ENCODE peak calls at places on chromosomes 16 and 17, in seven cellular contexts. I is mammary epithelial cell, P is hepatocyte, Y is HCT116, M is endothelial cell of umbilical vein, E is K562, W is GM23338. K is an unnamed sample.

GRCh38 chr17:41394254-41395016 is 3.0 kb downstream of the KRT31 start:
- DNase-seq in I (peak; percentile 53), M (no peak), P (no peak), Y (no peak), E (no peak), W (no peak), K (no peak)

GRCh38 chr17:2230877-2231276 is 72.7 kb downstream of the SMG6 start:
- DNase-seq in Y (no peak), E (no peak), P (no peak), M (no peak), W (no peak), I (no peak), K (no peak)

GRCh38 chr17:66098040-66098439 is 93.9 kb downstream of the CEP112 start:
- DNase-seq in Y (no peak), P (no peak), I (no peak), E (no peak), M (no peak), W (no peak), K (no peak)

GRCh38 chr17:64694207-64694606 is 32.1 kb upstream of the SMURF2 start:
- DNase-seq in E (no peak), M (peak; percentile 95), I (peak; percentile 71), W (no peak), Y (peak; percentile 99), P (no peak), K (no peak)

GRCh38 chr16:30369091-30369937 is 980 bp downstream of the TBC1D10B start:
- DNase-seq in Y (no peak), I (peak; percentile 5), W (peak; percentile 29), E (no peak), P (peak; percentile 39), M (peak; percentile 31), K (no peak)

GRCh38 chr17:74245145-74245817 is 28.8 kb upstream of the DNAI2 start:
- DNase-seq in M (no peak), I (no peak), Y (no peak), W (peak; percentile 84), P (no peak), E (no peak), K (no peak)

GRCh38 chr16:50879873-50880695 is 138.2 kb downstream of the CYLD start:
- DNase-seq in M (no peak), W (peak; percentile 77), Y (no peak), I (peak; percentile 23), P (peak; percentile 57), E (no peak), K (no peak)

GRCh38 chr17:50133028-50133768 is 3.2 kb upstream of the SAMD14 start:
- DNase-seq in I (no peak), P (peak; percentile 52), E (no peak), M (no peak), Y (no peak), W (peak; percentile 53), K (no peak)

GRCh38 chr16:71628810-71629209 is 2.8 kb downstream of the MARVELD3 start:
- DNase-seq in E (no peak), M (peak; percentile 54), Y (no peak), P (peak; percentile 44), I (peak; percentile 40), W (no peak), K (peak; percentile 10)

GRCh38 chr16:81937305-81938038 is 73.8 kb downstream of the SDR42E1 start:
- DNase-seq in I (no peak), E (no peak), Y (no peak), P (no peak), M (no peak), W (no peak), K (no peak)

GRCh38 chr17:71821512-71821911 is 299.3 kb upstream of the SOX9 start:
- DNase-seq in M (no peak), I (no peak), Y (no peak), E (no peak), P (no peak), W (no peak), K (no peak)

GRCh38 chr17:83064021-83064731 is 15.2 kb upstream of the METRNL start:
- DNase-seq in Y (no peak), P (no peak), E (no peak), M (no peak), I (no peak), W (no peak), K (no peak)

GRCh38 chr17:565506-565905 is 149.1 kb downstream of the VPS53 start:
- DNase-seq in W (peak; percentile 58), E (no peak), M (no peak), P (no peak), Y (no peak), I (no peak), K (no peak)

GRCh38 chr17:47172698-47173565 is 16.2 kb downstream of the CDC27 start:
- DNase-seq in E (no peak), M (no peak), W (no peak), Y (no peak), P (no peak), I (no peak), K (no peak)

GRCh38 chr16:89467382-89467781 is 23.0 kb downstream of the ANKRD11 start:
- DNase-seq in Y (no peak), W (no peak), M (no peak), E (no peak), P (no peak), I (no peak), K (no peak)

GRCh38 chr17:33647976-33648375 is 354.9 kb upstream of the ASIC2 start:
- DNase-seq in M (no peak), I (peak; percentile 2), W (peak; percentile 67), Y (no peak), P (peak; percentile 71), E (peak; percentile 36), K (no peak)

GRCh38 chr16:383326-384020 is 1.7 kb upstream of the PGAP6 start:
- DNase-seq in P (peak; percentile 82), E (no peak), W (peak; percentile 90), Y (peak; percentile 59), I (peak; percentile 72), M (peak; percentile 31), K (no peak)

GRCh38 chr16:4947722-4948503 is 10.2 kb upstream of the SEC14L5 start:
- DNase-seq in P (peak; percentile 81), Y (no peak), I (no peak), W (peak; percentile 75), E (no peak), M (no peak), K (no peak)

GRCh38 chr16:57137566-57138273 is 45.3 kb downstream of the CPNE2 start:
- DNase-seq in Y (no peak), M (no peak), I (no peak), P (no peak), E (no peak), W (no peak), K (no peak)

GRCh38 chr16:4535627-4536108 is 2.9 kb downstream of the CDIP1 start:
- DNase-seq in E (no peak), I (no peak), P (no peak), Y (no peak), W (no peak), M (no peak), K (no peak)

GRCh38 chr17:8913879-8914278 is 46.4 kb upstream of the PIK3R6 start:
- DNase-seq in I (no peak), E (no peak), M (no peak), W (no peak), Y (no peak), P (no peak), K (no peak)

GRCh38 chr17:33962857-33963655 is 292.0 kb upstream of the CCL2 start:
- DNase-seq in M (no peak), I (no peak), Y (no peak), E (no peak), W (no peak), P (no peak), K (no peak)

GRCh38 chr17:4512156-4513112 is 13.8 kb downstream of the SPNS2 start:
- DNase-seq in M (no peak), W (no peak), Y (no peak), I (no peak), P (no peak), E (no peak), K (no peak)

GRCh38 chr17:68600123-68600880 is 865 bp downstream of the FAM20A start:
- DNase-seq in M (no peak), I (peak; percentile 27), E (no peak), W (peak; percentile 84), Y (no peak), P (peak; percentile 77), K (no peak)
- TF ChIP-seq EZH2 in M (peak; percentile 99), I (no peak), E (no peak), W (peak; percentile 23), Y (no peak), P (no peak), K (peak; percentile 33)

GRCh38 chr17:79152636-79153035 is 78.0 kb downstream of the ENGASE start:
- DNase-seq in E (no peak), M (no peak), Y (no peak), P (no peak), W (no peak), I (no peak), K (no peak)
- TF ChIP-seq EZH2 in E (no peak), M (no peak), Y (no peak), P (no peak), W (no peak), I (no peak), K (no peak)

GRCh38 chr16:66427451-66427860 is 361 bp downstream of the BEAN1 start:
- DNase-seq in W (peak; percentile 59), E (no peak), M (no peak), P (no peak), Y (no peak), I (no peak), K (no peak)

GRCh38 chr16:66427871-66428681 is 981 bp downstream of the BEAN1 start:
- DNase-seq in W (peak; percentile 57), P (peak; percentile 39), Y (no peak), I (no peak), M (no peak), E (no peak), K (no peak)

GRCh38 chr16:66427036-66427446 is at the start of gene BEAN1:
- DNase-seq in M (no peak), Y (no peak), I (no peak), E (peak; percentile 42), W (peak; percentile 56), P (peak; percentile 67), K (no peak)

GRCh38 chr16:66425651-66426050 is 1.4 kb upstream of the BEAN1 start:
- DNase-seq in M (no peak), E (no peak), Y (no peak), P (no peak), W (no peak), I (no peak), K (no peak)

GRCh38 chr16:66426112-66427035 is 721 bp upstream of the BEAN1 start:
- DNase-seq in P (peak; percentile 38), Y (no peak), M (no peak), I (no peak), E (no peak), W (peak; percentile 49), K (no peak)
- TF ChIP-seq EZH2 in P (no peak), Y (no peak), M (peak; percentile 90), I (no peak), E (peak; percentile 41), W (peak; percentile 70), K (no peak)

GRCh38 chr17:38554430-38555350 is 51.1 kb downstream of the SRCIN1 start:
- DNase-seq in Y (no peak), E (no peak), P (no peak), M (no peak), I (peak; percentile 88), W (no peak), K (no peak)
- TF ChIP-seq EZH2 in Y (no peak), E (no peak), P (no peak), M (no peak), I (no peak), W (no peak), K (no peak)

GRCh38 chr17:39605492-39606433 is 2.0 kb downstream of the NEUROD2 start:
- DNase-seq in M (peak; percentile 13), E (no peak), I (peak; percentile 61), P (no peak), Y (no peak), W (peak; percentile 77), K (no peak)
- TF ChIP-seq EZH2 in M (peak; percentile 96), E (no peak), I (peak; percentile 92), P (peak; percentile 89), Y (no peak), W (peak; percentile 93), K (no peak)

GRCh38 chr17:48559609-48560451 is 14.9 kb upstream of the HOXB2 start:
- DNase-seq in I (no peak), Y (no peak), M (no peak), E (no peak), W (no peak), P (no peak), K (no peak)
- TF ChIP-seq EZH2 in I (no peak), Y (no peak), M (no peak), E (no peak), W (peak; percentile 49), P (no peak), K (no peak)